ENCODE peak calls at places on chromosomes 12 and 14, in ten cellular contexts. I, D, N, K, T, L, S, R, C and E are unnamed samples.

GRCh38 chr12:19244312-19244711 is 114.8 kb downstream of the PLEKHA5 start:
- DNase-seq in S (no peak), R (no peak), D (no peak), N (no peak), C (no peak), I (no peak), K (no peak), T (no peak), L (no peak), E (no peak)

GRCh38 chr14:67583711-67584644 is 16.1 kb downstream of the PIGH start:
- DNase-seq in R (peak; percentile 60), L (peak; percentile 96), I (peak; percentile 35), K (no peak), C (no peak), S (peak; percentile 29), D (no peak), T (no peak), N (no peak), E (peak; percentile 56)

GRCh38 chr12:84497819-84498218 is 414.8 kb downstream of the SLC6A15 start:
- DNase-seq in I (no peak), N (no peak), C (no peak), T (no peak), D (no peak), R (peak; percentile 55), K (no peak), S (no peak), L (no peak), E (no peak)

GRCh38 chr12:92414383-92415065 is 268.9 kb upstream of the BTG1 start:
- DNase-seq in N (no peak), L (no peak), K (no peak), T (no peak), D (no peak), C (no peak), S (no peak), I (no peak), R (peak; percentile 42), E (no peak)

GRCh38 chr12:124777399-124778372 is 86.0 kb downstream of the SCARB1 start:
- DNase-seq in S (no peak), C (no peak), T (no peak), D (no peak), N (no peak), K (no peak), R (no peak), L (no peak), I (no peak), E (no peak)

GRCh38 chr14:49761839-49762551 is 6.0 kb upstream of the KLHDC2 start:
- DNase-seq in L (no peak), T (no peak), R (no peak), K (no peak), S (peak; percentile 53), D (no peak), C (no peak), I (no peak), N (no peak), E (no peak)

GRCh38 chr12:117525766-117526165 is 164.3 kb upstream of the NOS1 start:
- DNase-seq in T (no peak), N (no peak), R (no peak), C (no peak), L (no peak), K (no peak), S (no peak), I (no peak), D (no peak), E (no peak)

GRCh38 chr14:46054526-46054925 is 597.1 kb downstream of the RPL10L start:
- DNase-seq in L (peak; percentile 4), S (peak; percentile 3), K (no peak), D (no peak), N (no peak), R (peak; percentile 72), T (no peak), I (no peak), C (no peak), E (no peak)

GRCh38 chr14:101499080-101499479 is 62.2 kb upstream of the DIO3 start:
- DNase-seq in L (no peak), R (no peak), I (no peak), K (no peak), N (no peak), S (no peak), D (no peak), C (no peak), T (no peak), E (no peak)

GRCh38 chr12:2372178-2372577 is 319.4 kb downstream of the CACNA1C start:
- DNase-seq in C (no peak), K (no peak), I (no peak), R (no peak), N (peak; percentile 81), D (no peak), L (no peak), S (no peak), T (no peak), E (no peak)

GRCh38 chr14:23513005-23513412 is 38.6 kb downstream of the ZFHX2 start:
- DNase-seq in L (no peak), C (peak; percentile 93), K (no peak), I (no peak), S (no peak), N (peak; percentile 93), T (peak; percentile 87), D (no peak), R (no peak), E (peak; percentile 84)

GRCh38 chr14:34710744-34711143 is 3.6 kb downstream of the CFL2 start:
- DNase-seq in S (no peak), I (no peak), T (no peak), C (no peak), L (no peak), D (no peak), K (no peak), R (peak; percentile 28), N (no peak), E (no peak)

GRCh38 chr14:53432378-53432802 is 279.3 kb upstream of the DDHD1 start:
- DNase-seq in K (no peak), S (peak; percentile 6), I (peak; percentile 11), N (peak; percentile 3), L (peak; percentile 71), T (no peak), C (no peak), R (peak; percentile 73), D (no peak), E (no peak)

GRCh38 chr14:29521526-29522137 is 406.0 kb downstream of the PRKD1 start:
- DNase-seq in I (no peak), N (no peak), R (no peak), C (no peak), K (no peak), T (peak; percentile 8), S (no peak), L (peak; percentile 9), D (no peak), E (no peak)

GRCh38 chr12:119594399-119594730 is 791 bp downstream of the TMEM233 start:
- DNase-seq in L (no peak), K (no peak), I (no peak), C (no peak), D (no peak), R (no peak), N (no peak), S (no peak), T (no peak), E (no peak)

GRCh38 chr12:132140918-132141841 is 2.9 kb downstream of the DDX51 start:
- DNase-seq in L (no peak), R (no peak), I (no peak), D (no peak), C (no peak), S (no peak), K (no peak), N (no peak), T (no peak), E (no peak)

GRCh38 chr12:123058980-123059379 is 78.5 kb downstream of the ARL6IP4 start:
- DNase-seq in C (no peak), N (no peak), L (no peak), D (no peak), R (peak; percentile 85), S (no peak), T (no peak), I (no peak), K (no peak), E (no peak)

GRCh38 chr12:52366738-52367485 is at the start of gene KRT85:
- DNase-seq in K (no peak), T (no peak), R (no peak), I (no peak), D (no peak), N (no peak), C (no peak), L (no peak), S (no peak), E (no peak)

GRCh38 chr14:76793324-76793723 is 19.4 kb downstream of the ANGEL1 start:
- DNase-seq in C (no peak), R (no peak), D (no peak), K (no peak), S (no peak), T (no peak), L (no peak), N (no peak), I (no peak), E (no peak)

GRCh38 chr12:33653362-33653761 is 213.7 kb upstream of the SYT10 start:
- DNase-seq in K (no peak), C (no peak), R (no peak), D (no peak), S (no peak), N (no peak), T (no peak), I (no peak), L (no peak), E (no peak)

GRCh38 chr12:86216591-86216990 is 39.6 kb downstream of the MGAT4C start:
- DNase-seq in L (no peak), D (no peak), N (no peak), K (no peak), T (no peak), C (no peak), I (no peak), R (no peak), S (no peak), E (no peak)

GRCh38 chr12:81627336-81628189 is 131.6 kb downstream of the PPFIA2 start:
- DNase-seq in N (no peak), R (peak; percentile 70), C (no peak), I (peak; percentile 4), L (peak; percentile 8), K (no peak), S (peak; percentile 23), D (no peak), T (peak; percentile 37), E (no peak)

GRCh38 chr14:26709019-26709418 is 111.2 kb upstream of the NOVA1 start:
- DNase-seq in S (no peak), N (no peak), I (no peak), L (peak; percentile 13), K (no peak), R (peak; percentile 17), C (no peak), D (no peak), T (no peak), E (no peak)

GRCh38 chr12:126443977-126444376 is 1378.7 kb downstream of the AACS start:
- DNase-seq in D (no peak), N (no peak), R (no peak), L (no peak), T (no peak), C (no peak), S (no peak), I (no peak), K (no peak), E (no peak)

GRCh38 chr14:103310576-103311095 is 23.4 kb upstream of the EIF5 start:
- DNase-seq in T (no peak), C (no peak), I (no peak), N (no peak), D (no peak), K (no peak), L (no peak), S (no peak), R (no peak), E (no peak)

GRCh38 chr12:11638271-11638916 is 11.1 kb upstream of the ETV6 start:
- DNase-seq in D (no peak), K (no peak), I (no peak), S (no peak), C (no peak), L (no peak), N (no peak), R (no peak), T (no peak), E (no peak)

GRCh38 chr14:53916239-53916638 is 40.4 kb downstream of the BMP4 start:
- DNase-seq in T (no peak), S (no peak), L (no peak), R (no peak), C (no peak), K (no peak), D (no peak), N (no peak), I (no peak), E (no peak)

GRCh38 chr12:108430245-108430644 is 84.8 kb upstream of the FICD start:
- DNase-seq in R (peak; percentile 18), K (no peak), T (no peak), L (no peak), N (no peak), C (no peak), S (peak; percentile 9), D (no peak), I (no peak), E (no peak)